ENCODE peak calls at places on chromosomes 16 and 17, in four cellular contexts. One of them, this sample, is unnamed.

GRCh38 chr17:46726106-46726670 is 92.3 kb downstream of the WNT3 start:
- DNase-seq in HepG2: no peak
- DNase-seq in K562: no peak
- DNase-seq in HCT116: no peak
- DNase-seq in this sample: no peak

GRCh38 chr16:28505489-28506137 is 1.0 kb downstream of the IL27 start:
- DNase-seq in HepG2: peak; percentile 81
- DNase-seq in K562: no peak
- DNase-seq in HCT116: no peak
- DNase-seq in this sample: no peak

GRCh38 chr16:65418435-65418834 is 296.6 kb upstream of the CDH11 start:
- DNase-seq in HepG2: no peak
- DNase-seq in K562: no peak
- DNase-seq in HCT116: no peak
- DNase-seq in this sample: no peak

GRCh38 chr17:82236142-82236971 is 7.5 kb downstream of the SLC16A3 start:
- DNase-seq in HepG2: peak; percentile 92
- DNase-seq in K562: peak; percentile 87
- DNase-seq in HCT116: no peak
- DNase-seq in this sample: no peak

GRCh38 chr16:85680352-85680944 is 8.3 kb downstream of the GINS2 start:
- DNase-seq in HepG2: no peak
- DNase-seq in K562: no peak
- DNase-seq in HCT116: no peak
- DNase-seq in this sample: no peak

GRCh38 chr16:84617068-84617630 is 729 bp downstream of the COTL1 start:
- DNase-seq in HepG2: no peak
- DNase-seq in K562: peak; percentile 49
- DNase-seq in HCT116: no peak
- DNase-seq in this sample: no peak

GRCh38 chr17:29778936-29779811 is 150.9 kb downstream of the SSH2 start:
- DNase-seq in HepG2: peak; percentile 36
- DNase-seq in K562: peak; percentile 80
- DNase-seq in HCT116: peak; percentile 40
- DNase-seq in this sample: peak; percentile 35

GRCh38 chr16:56789360-56789759 is 59.4 kb downstream of the NUP93 start:
- DNase-seq in HepG2: peak; percentile 69
- DNase-seq in K562: peak; percentile 19
- DNase-seq in HCT116: peak; percentile 55
- DNase-seq in this sample: peak; percentile 4

GRCh38 chr17:1083451-1084187 is 86.7 kb downstream of the TIMM22 start:
- DNase-seq in HepG2: no peak
- DNase-seq in K562: no peak
- DNase-seq in HCT116: no peak
- DNase-seq in this sample: no peak

GRCh38 chr17:18951941-18952842 is at the start of gene SLC5A10:
- DNase-seq in HepG2: peak; percentile 51
- DNase-seq in K562: peak; percentile 11
- DNase-seq in HCT116: no peak
- DNase-seq in this sample: no peak

GRCh38 chr17:31609331-31609730 is 217.9 kb downstream of the RAB11FIP4 start:
- DNase-seq in HepG2: no peak
- DNase-seq in K562: no peak
- DNase-seq in HCT116: no peak
- DNase-seq in this sample: no peak

GRCh38 chr16:30748634-30749445 is 615 bp downstream of the PHKG2 start:
- DNase-seq in HepG2: no peak
- DNase-seq in K562: peak; percentile 61
- DNase-seq in HCT116: no peak
- DNase-seq in this sample: no peak

GRCh38 chr16:2518823-2519710 is 1.1 kb upstream of the AMDHD2 start:
- DNase-seq in HepG2: no peak
- DNase-seq in K562: no peak
- DNase-seq in HCT116: no peak
- DNase-seq in this sample: no peak

GRCh38 chr16:1130382-1130781 is 22.5 kb upstream of the CACNA1H start:
- DNase-seq in HepG2: no peak
- DNase-seq in K562: no peak
- DNase-seq in HCT116: no peak
- DNase-seq in this sample: no peak

GRCh38 chr16:54140057-54140787 is 146.4 kb downstream of the IRX3 start:
- DNase-seq in HepG2: peak; percentile 53
- DNase-seq in K562: no peak
- DNase-seq in HCT116: no peak
- DNase-seq in this sample: no peak

GRCh38 chr17:8059131-8059530 is 20.3 kb downstream of the ALOX15B start:
- DNase-seq in HepG2: no peak
- DNase-seq in K562: no peak
- DNase-seq in HCT116: no peak
- DNase-seq in this sample: no peak

GRCh38 chr17:8055851-8056231 is 17.0 kb downstream of the ALOX15B start:
- DNase-seq in HepG2: no peak
- DNase-seq in K562: no peak
- DNase-seq in HCT116: no peak
- DNase-seq in this sample: no peak

GRCh38 chr17:8056976-8057625 is 18.2 kb downstream of the ALOX15B start:
- DNase-seq in HepG2: peak; percentile 62
- DNase-seq in K562: no peak
- DNase-seq in HCT116: no peak
- DNase-seq in this sample: no peak

GRCh38 chr17:8057691-8058114 is 18.8 kb downstream of the ALOX15B start:
- DNase-seq in HepG2: peak; percentile 75
- DNase-seq in K562: peak; percentile 76
- DNase-seq in HCT116: peak; percentile 83
- DNase-seq in this sample: peak; percentile 75

DNA sequence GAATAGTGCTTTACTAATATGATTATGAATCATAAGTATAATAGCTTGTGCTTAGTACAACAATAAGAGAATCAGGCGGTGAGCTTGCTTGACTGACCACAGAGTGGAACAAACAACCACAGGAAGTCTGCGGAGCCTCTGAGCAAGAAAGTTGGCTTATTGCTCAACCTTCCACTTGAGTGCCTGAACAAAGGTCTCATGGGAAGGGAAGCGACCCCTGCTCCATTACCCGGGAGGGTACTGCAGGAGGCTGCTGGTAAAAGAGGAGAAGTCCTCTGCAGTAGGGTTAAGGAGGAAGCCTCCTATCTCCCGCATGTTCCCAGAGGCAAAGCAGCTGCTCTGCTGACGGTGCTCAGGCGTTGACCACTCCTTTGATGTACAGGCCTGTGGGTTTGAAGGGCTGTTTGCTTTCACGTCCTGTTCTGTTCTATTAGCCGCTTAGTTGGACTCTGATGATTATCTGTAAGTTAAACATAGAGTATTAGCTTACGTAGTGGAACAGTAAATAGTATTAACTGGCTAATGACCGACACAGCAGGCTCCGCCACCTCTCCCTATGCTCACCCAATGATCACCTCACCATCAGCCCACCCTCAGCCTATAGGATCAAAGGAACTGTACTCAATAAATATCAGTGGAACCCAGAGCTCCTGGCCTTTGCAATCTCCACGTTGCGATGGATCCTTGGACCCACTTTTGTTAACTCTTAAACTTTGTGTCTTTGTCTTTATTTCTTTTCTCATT is 17.5 kb downstream of the ALOX15B start:
- DNase-seq in HepG2: peak; percentile 93
- DNase-seq in K562: no peak
- DNase-seq in HCT116: no peak
- DNase-seq in this sample: no peak
- TF ChIP-seq TCF7L2 in HepG2: peak; percentile 95
- TF ChIP-seq TCF7L2 in K562: no peak
- TF ChIP-seq TCF7L2 in HCT116: no peak
- TF ChIP-seq TCF7L2 in this sample: no peak

DNA sequence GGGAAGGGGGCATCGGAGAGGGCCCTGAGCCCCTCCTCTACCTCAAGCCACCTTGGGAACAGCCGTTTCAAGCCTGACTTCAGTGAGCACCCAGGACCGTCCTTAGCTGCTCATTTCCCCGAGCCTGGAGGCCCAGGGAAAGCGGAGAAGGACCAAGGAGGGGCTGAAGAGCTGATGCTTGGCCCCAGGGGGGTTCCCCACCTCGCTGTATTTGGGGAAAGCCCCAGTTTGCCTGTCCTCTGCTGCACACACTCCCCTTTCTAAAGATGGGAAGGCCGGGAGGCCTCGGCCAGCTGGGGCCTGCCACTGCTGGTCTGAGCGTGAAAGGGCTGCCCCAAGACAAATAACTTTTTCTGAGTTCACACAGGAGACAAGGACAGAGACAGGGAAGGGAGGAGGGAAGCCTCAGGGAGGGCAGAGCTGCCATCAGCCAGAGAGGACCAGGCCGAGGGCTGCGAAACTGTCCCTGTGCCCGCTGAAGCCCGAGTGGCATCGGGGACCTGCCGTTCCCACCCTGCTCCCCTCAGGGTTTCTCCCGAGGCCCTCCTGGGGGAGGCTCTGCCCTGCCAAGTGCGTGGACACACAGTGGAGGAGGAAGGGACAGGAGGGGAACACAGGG is 11.6 kb downstream of the ZACN start:
- DNase-seq in HepG2: no peak
- DNase-seq in K562: no peak
- DNase-seq in HCT116: no peak
- DNase-seq in this sample: no peak
- TF ChIP-seq TCF7L2 in HepG2: no peak
- TF ChIP-seq TCF7L2 in K562: no peak
- TF ChIP-seq TCF7L2 in HCT116: no peak
- TF ChIP-seq TCF7L2 in this sample: no peak

GRCh38 chr17:41549596-41550039 is 21.5 kb upstream of the KRT19 start:
- DNase-seq in HepG2: no peak
- DNase-seq in K562: peak; percentile 78
- DNase-seq in HCT116: no peak
- DNase-seq in this sample: no peak
- TF ChIP-seq TCF7L2 in HepG2: no peak
- TF ChIP-seq TCF7L2 in K562: no peak
- TF ChIP-seq TCF7L2 in HCT116: no peak
- TF ChIP-seq TCF7L2 in this sample: no peak

DNA sequence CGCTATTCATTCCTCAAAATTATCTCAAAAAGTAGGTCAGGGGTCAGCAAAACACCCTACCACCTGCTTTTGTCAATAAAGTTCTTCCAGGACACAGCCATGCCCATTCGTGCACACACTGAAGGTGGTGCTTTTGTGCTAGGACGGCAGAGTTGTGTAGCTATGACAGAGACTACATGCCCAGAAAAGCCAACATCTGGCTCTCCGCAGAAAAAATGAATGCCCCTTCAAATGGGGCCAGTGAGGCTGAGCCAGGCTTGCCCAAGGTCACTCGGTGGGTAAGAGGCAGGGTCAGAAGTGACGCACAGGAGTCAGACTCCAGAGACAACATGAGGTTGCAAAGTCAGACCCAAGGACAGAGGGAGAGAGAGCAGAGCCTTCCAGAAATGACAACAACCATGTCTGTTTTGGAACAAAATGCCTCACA is 200.1 kb downstream of the XYLT1 start:
- DNase-seq in HepG2: no peak
- DNase-seq in K562: no peak
- DNase-seq in HCT116: no peak
- DNase-seq in this sample: no peak
- TF ChIP-seq TCF7L2 in HepG2: no peak
- TF ChIP-seq TCF7L2 in K562: no peak
- TF ChIP-seq TCF7L2 in HCT116: no peak
- TF ChIP-seq TCF7L2 in this sample: no peak

GRCh38 chr16:88393034-88393433 is 10.3 kb downstream of the ZNF469 start:
- DNase-seq in HepG2: no peak
- DNase-seq in K562: no peak
- DNase-seq in HCT116: no peak
- DNase-seq in this sample: no peak
- TF ChIP-seq TCF7L2 in HepG2: no peak
- TF ChIP-seq TCF7L2 in K562: no peak
- TF ChIP-seq TCF7L2 in HCT116: no peak
- TF ChIP-seq TCF7L2 in this sample: no peak

GRCh38 chr17:44155488-44155887 is 13.8 kb downstream of the HROB start:
- DNase-seq in HepG2: no peak
- DNase-seq in K562: no peak
- DNase-seq in HCT116: no peak
- DNase-seq in this sample: no peak
- TF ChIP-seq TCF7L2 in HepG2: no peak
- TF ChIP-seq TCF7L2 in K562: no peak
- TF ChIP-seq TCF7L2 in HCT116: no peak
- TF ChIP-seq TCF7L2 in this sample: no peak

GRCh38 chr17:40020146-40020545 is 4.9 kb downstream of the CSF3 start:
- DNase-seq in HepG2: no peak
- DNase-seq in K562: no peak
- DNase-seq in HCT116: no peak
- DNase-seq in this sample: no peak
- TF ChIP-seq TCF7L2 in HepG2: no peak
- TF ChIP-seq TCF7L2 in K562: no peak
- TF ChIP-seq TCF7L2 in HCT116: no peak
- TF ChIP-seq TCF7L2 in this sample: no peak

DNA sequence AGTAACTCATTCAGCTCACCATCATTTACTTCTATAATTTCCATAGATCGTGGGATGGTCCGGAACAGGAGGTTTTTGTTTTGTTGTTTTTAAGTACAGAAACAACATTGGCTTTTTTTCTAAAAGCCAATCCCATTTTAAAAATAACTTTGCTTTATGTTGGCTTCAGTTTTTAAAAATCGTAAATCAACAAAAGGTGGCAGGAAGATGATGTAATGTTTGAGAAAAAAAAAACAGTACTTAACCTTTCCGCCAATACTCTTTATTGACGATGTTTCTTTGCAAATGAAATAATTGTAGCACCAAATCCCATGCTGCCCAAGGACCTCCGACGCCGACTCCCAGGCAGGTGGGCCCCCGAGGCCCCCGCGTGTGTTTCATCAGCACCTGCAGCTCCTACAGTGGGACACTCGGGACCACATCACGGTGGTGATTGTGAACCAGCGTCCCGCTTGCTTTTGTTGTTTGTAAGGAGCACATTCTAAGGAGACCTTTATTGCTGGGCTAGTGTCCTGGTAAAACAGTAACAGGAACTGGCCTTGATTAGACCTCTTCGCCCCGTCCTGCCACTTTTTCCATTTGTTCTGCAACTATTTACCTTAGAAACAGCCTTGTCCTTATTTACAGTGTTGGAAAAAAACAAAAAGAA is 140.2 kb upstream of the CHMP6 start:
- DNase-seq in HepG2: no peak
- DNase-seq in K562: no peak
- DNase-seq in HCT116: no peak
- DNase-seq in this sample: no peak
- TF ChIP-seq TCF7L2 in HepG2: no peak
- TF ChIP-seq TCF7L2 in K562: no peak
- TF ChIP-seq TCF7L2 in HCT116: no peak
- TF ChIP-seq TCF7L2 in this sample: no peak